ENCODE peak calls at places on chromosomes 12 and 14, in ten cellular contexts. S is lung; K is HT1080; M is amygdala; Z is endothelial cell; V is activated effector memory CD4-positive, alpha-beta T cell treated with Interleukin-2 at 50 U/mL for 16 hours; A is posterior cingulate gyrus; R is iris pigment epithelial cell; W is omental fat pad; D is AG08395. F is an unnamed sample.

GRCh38 chr12:54560374-54560858 is 11.0 kb downstream of the PDE1B start:
- DNase-seq in D (peak), Z (peak), K (peak), A (peak), W (peak), R (peak), M (peak), V (peak), S (peak), F (peak)

GRCh38 chr14:54708982-54709381 is 142.1 kb downstream of the SAMD4A start:
- DNase-seq in W (no peak), M (no peak), Z (no peak), S (no peak), K (no peak), R (no peak), D (no peak), V (no peak), A (no peak), F (no peak)

GRCh38 chr12:66164349-66164821 is 5.4 kb downstream of the TMBIM4 start:
- DNase-seq in K (no peak), R (peak), V (no peak), M (no peak), W (no peak), Z (no peak), D (no peak), S (no peak), A (no peak), F (no peak)

GRCh38 chr12:120713861-120714482 is 3.7 kb downstream of the UNC119B start:
- DNase-seq in Z (peak), W (no peak), M (peak), K (peak), A (peak), D (peak), R (peak), S (peak), V (peak), F (no peak)

GRCh38 chr12:124993568-124994434 is at the start of gene BRI3BP:
- DNase-seq in W (no peak), M (no peak), D (peak), K (no peak), V (peak), R (peak), Z (peak), A (peak), S (peak), F (no peak)

GRCh38 chr14:89540009-89540829 is 123.2 kb upstream of the FOXN3 start:
- DNase-seq in R (peak), K (peak), W (no peak), A (no peak), V (no peak), Z (no peak), M (no peak), D (no peak), S (no peak), F (no peak)

GRCh38 chr14:72633551-72633950 is 260.4 kb downstream of the DPF3 start:
- DNase-seq in D (peak), V (no peak), Z (no peak), A (no peak), S (peak), R (no peak), K (no peak), M (no peak), W (no peak), F (no peak)

GRCh38 chr12:124678421-124678893 is 111.0 kb upstream of the NCOR2 start:
- DNase-seq in R (no peak), M (no peak), K (no peak), Z (no peak), S (no peak), V (no peak), W (no peak), D (no peak), A (no peak), F (no peak)

GRCh38 chr14:24384169-24384568 is 14.6 kb upstream of the NYNRIN start:
- DNase-seq in V (no peak), S (no peak), W (no peak), R (no peak), K (no peak), Z (no peak), M (no peak), A (no peak), D (no peak), F (no peak)

GRCh38 chr12:46164186-46164585 is 104.7 kb downstream of the SLC38A1 start:
- DNase-seq in W (no peak), M (no peak), V (no peak), Z (no peak), D (no peak), R (no peak), K (no peak), A (no peak), S (no peak), F (no peak)

GRCh38 chr12:45718306-45718705 is 11.2 kb upstream of the ARID2 start:
- DNase-seq in V (no peak), A (no peak), M (no peak), Z (no peak), R (no peak), W (no peak), K (no peak), D (no peak), S (no peak), F (no peak)

GRCh38 chr14:91327201-91327600 is 82.7 kb upstream of the GPR68 start:
- DNase-seq in D (no peak), W (no peak), R (no peak), Z (no peak), M (no peak), S (no peak), A (no peak), K (no peak), V (no peak), F (no peak)

GRCh38 chr12:3293446-3294161 is 197.4 kb upstream of the PRMT8 start:
- DNase-seq in D (peak), R (peak), Z (no peak), K (peak), V (no peak), A (no peak), S (no peak), M (no peak), W (no peak), F (no peak)

GRCh38 chr12:51225800-51226199 is 7.9 kb upstream of the POU6F1 start:
- DNase-seq in M (no peak), A (no peak), W (no peak), Z (no peak), K (no peak), V (no peak), R (no peak), S (no peak), D (no peak), F (no peak)

GRCh38 chr12:38904932-38905479 is 385 bp downstream of the CPNE8 start:
- DNase-seq in D (peak), W (peak), S (peak), Z (peak), K (peak), M (no peak), A (peak), V (peak), R (peak), F (no peak)

GRCh38 chr12:113664224-113664681 is 192.6 kb upstream of the LHX5 start:
- DNase-seq in Z (no peak), K (no peak), V (no peak), M (no peak), W (no peak), R (no peak), D (no peak), S (no peak), A (no peak), F (no peak)

GRCh38 chr14:72800848-72801370 is 93.0 kb downstream of the DPF3 start:
- DNase-seq in Z (no peak), R (no peak), K (no peak), V (no peak), D (no peak), A (no peak), W (no peak), S (no peak), M (no peak), F (no peak)

GRCh38 chr14:72616811-72617210 is 277.1 kb downstream of the DPF3 start:
- DNase-seq in R (no peak), S (no peak), A (no peak), K (no peak), V (no peak), W (no peak), Z (no peak), D (no peak), M (no peak), F (no peak)

GRCh38 chr12:113862570-113863454 is 103.3 kb downstream of the RBM19 start:
- DNase-seq in M (no peak), A (no peak), S (no peak), V (no peak), Z (no peak), R (peak), D (peak), K (peak), W (no peak), F (no peak)

GRCh38 chr12:128266086-128266485 is 884 bp upstream of the TMEM132C start:
- DNase-seq in A (no peak), V (no peak), Z (no peak), M (no peak), R (no peak), K (no peak), S (no peak), D (no peak), W (no peak), F (no peak)

GRCh38 chr12:50082644-50083043 is 2.5 kb upstream of the SMARCD1 start:
- DNase-seq in V (no peak), R (no peak), D (no peak), S (no peak), K (peak), M (no peak), Z (no peak), A (no peak), W (no peak), F (no peak)

GRCh38 chr14:36724162-36724561 is 62.5 kb downstream of the PAX9 start:
- DNase-seq in K (no peak), V (no peak), M (no peak), A (no peak), S (no peak), R (no peak), Z (no peak), D (no peak), W (no peak), F (no peak)

GRCh38 chr14:85085981-85086380 is 444.0 kb upstream of the FLRT2 start:
- DNase-seq in R (no peak), K (no peak), D (no peak), A (no peak), S (no peak), Z (no peak), V (no peak), M (no peak), W (no peak), F (no peak)

GRCh38 chr14:52021971-52022600 is 32.7 kb downstream of the RTRAF start:
- DNase-seq in Z (no peak), M (no peak), A (no peak), S (no peak), W (no peak), K (no peak), D (no peak), R (no peak), V (no peak), F (no peak)

GRCh38 chr14:105248368-105249174 is at the start of gene BTBD6:
- DNase-seq in W (peak), R (peak), Z (peak), M (peak), K (peak), S (peak), D (peak), A (peak), V (peak), F (peak)

GRCh38 chr14:105201928-105202513 is 20.9 kb upstream of the NUDT14 start:
- DNase-seq in K (no peak), Z (no peak), V (no peak), R (no peak), M (no peak), S (no peak), A (no peak), W (no peak), D (no peak), F (no peak)

GRCh38 chr12:100128509-100128908 is 14.2 kb downstream of the BLTP3B start:
- DNase-seq in D (peak), M (no peak), S (no peak), A (no peak), Z (peak), V (no peak), W (no peak), K (peak), R (peak), F (no peak)

GRCh38 chr12:57604454-57605307 is at the start of gene DTX3:
- DNase-seq in M (peak), K (no peak), A (peak), W (no peak), V (peak), R (no peak), S (no peak), Z (no peak), D (peak), F (peak)

GRCh38 chr14:85332401-85332800 is 197.5 kb upstream of the FLRT2 start:
- DNase-seq in W (no peak), V (no peak), K (no peak), S (no peak), M (no peak), A (no peak), Z (no peak), R (no peak), D (no peak), F (no peak)

GRCh38 chr12:26327975-26328635 is 132.7 kb downstream of the SSPN start:
- DNase-seq in A (no peak), V (no peak), K (no peak), Z (no peak), D (no peak), S (no peak), W (no peak), M (no peak), R (no peak), F (no peak)

GRCh38 chr12:552466-552865 is 92.7 kb downstream of the B4GALNT3 start:
- DNase-seq in W (no peak), K (no peak), A (no peak), D (no peak), M (no peak), R (no peak), V (no peak), S (no peak), Z (no peak), F (no peak)

GRCh38 chr14:77200406-77200985 is 18.9 kb downstream of the TMEM63C start:
- DNase-seq in W (no peak), R (no peak), K (no peak), V (no peak), D (no peak), M (no peak), S (no peak), A (no peak), Z (no peak), F (no peak)

GRCh38 chr12:67442347-67442841 is 173.2 kb downstream of the CAND1 start:
- DNase-seq in W (no peak), V (no peak), Z (no peak), S (no peak), R (no peak), K (no peak), D (no peak), M (no peak), A (no peak), F (no peak)

GRCh38 chr12:93970892-93971688 is 177.3 kb upstream of the PLXNC1 start:
- DNase-seq in R (no peak), A (no peak), M (no peak), W (no peak), S (no peak), V (no peak), Z (no peak), D (no peak), K (no peak), F (no peak)

GRCh38 chr12:6799147-6799546 is 9.8 kb downstream of the CD4 start:
- DNase-seq in A (no peak), Z (no peak), K (no peak), V (no peak), W (no peak), M (no peak), R (no peak), D (no peak), S (no peak), F (no peak)

GRCh38 chr14:61153914-61154545 is 127.1 kb downstream of the TMEM30B start:
- DNase-seq in M (no peak), K (no peak), W (no peak), S (no peak), Z (no peak), A (no peak), D (no peak), R (no peak), V (no peak), F (no peak)

GRCh38 chr12:121423253-121423652 is 23.3 kb downstream of the RNF34 start:
- DNase-seq in R (no peak), W (no peak), S (no peak), K (no peak), D (no peak), M (no peak), V (no peak), A (no peak), Z (no peak), F (no peak)

GRCh38 chr14:63492391-63492790 is 50.8 kb downstream of the PPP2R5E start:
- DNase-seq in M (no peak), K (peak), Z (no peak), R (peak), V (no peak), D (peak), S (no peak), A (no peak), W (no peak), F (no peak)

F was measured in nucleus accumbens.